ENCODE peak calls at places on chromosomes 11 and 22, in six cellular contexts. K, F, W, I, E and Q are unnamed samples. For H3K4me1 and H3K27me3, the result is how much of the 10 kb centered on the place peaks cover.

GRCh38 chr11:77179681-77180080 is 51.6 kb downstream of the MYO7A start:
- DNase-seq in F (no peak), K (no peak), E (no peak), I (no peak), W (no peak), Q (no peak)

GRCh38 chr22:23826510-23827350 is 12.1 kb downstream of the DERL3 start:
- DNase-seq in W (no peak), I (no peak), F (no peak), E (no peak), K (no peak), Q (no peak)

GRCh38 chr11:106594751-106595351 is 423.4 kb downstream of the GUCY1A2 start:
- DNase-seq in W (no peak), K (no peak), I (no peak), F (peak), E (no peak), Q (no peak)

GRCh38 chr11:44270403-44271192 is 39.3 kb downstream of the ALX4 start:
- DNase-seq in K (no peak), I (peak), W (no peak), F (no peak), E (no peak), Q (no peak)

GRCh38 chr22:38865201-38866023 is 6.6 kb downstream of the CBX6 start:
- DNase-seq in F (no peak), K (no peak), I (peak), E (no peak), W (no peak), Q (no peak)

GRCh38 chr11:12167098-12167999 is 57.0 kb downstream of the MICAL2 start:
- DNase-seq in F (no peak), I (peak), K (no peak), E (no peak), W (no peak), Q (no peak)

GRCh38 chr11:125413226-125413625 is 82.8 kb downstream of the FEZ1 start:
- DNase-seq in I (peak), E (no peak), W (no peak), F (no peak), K (peak), Q (no peak)

GRCh38 chr11:117856892-117857291 is 19.6 kb downstream of the FXYD6 start:
- DNase-seq in I (no peak), E (no peak), F (no peak), K (no peak), W (no peak), Q (no peak)

GRCh38 chr22:41757507-41757906 is 43.0 kb upstream of the CCDC134 start:
- DNase-seq in F (no peak), K (no peak), I (no peak), E (no peak), W (no peak), Q (no peak)

GRCh38 chr11:31804439-31805036 is 6.6 kb downstream of the PAX6 start:
- DNase-seq in K (no peak), W (no peak), E (no peak), F (no peak), I (no peak), Q (no peak)

GRCh38 chr11:120184946-120185677 is 25.7 kb upstream of the OAF start:
- DNase-seq in I (peak), E (no peak), F (no peak), K (no peak), W (peak), Q (no peak)

GRCh38 chr11:124297921-124298320 is 15.8 kb downstream of the OR8D1 start:
- DNase-seq in F (no peak), I (no peak), W (no peak), K (no peak), E (no peak), Q (no peak)

GRCh38 chr11:128981254-128981653 is 38.6 kb upstream of the TP53AIP1 start:
- DNase-seq in F (no peak), E (no peak), I (no peak), W (no peak), K (no peak), Q (no peak)

GRCh38 chr22:36755316-36755715 is 20.6 kb downstream of the IFT27 start:
- DNase-seq in W (no peak), I (peak), E (no peak), K (peak), F (no peak), Q (no peak)

GRCh38 chr11:31487848-31488247 is 21.6 kb downstream of the IMMP1L start:
- DNase-seq in W (no peak), K (no peak), I (no peak), F (peak), E (peak), Q (peak)

GRCh38 chr11:18016789-18017188 is 3.9 kb upstream of the SERGEF start:
- DNase-seq in F (no peak), K (no peak), E (no peak), W (no peak), I (no peak), Q (no peak)

GRCh38 chr11:86672007-86672621 is at the start of gene ME3:
- DNase-seq in W (peak), F (peak), E (peak), K (peak), I (peak), Q (no peak)

GRCh38 chr11:43574949-43575915 is 105.3 kb upstream of the HSD17B12 start:
- DNase-seq in K (no peak), W (peak), F (no peak), I (no peak), E (no peak), Q (peak)

GRCh38 chr22:47202819-47203553 is 440.5 kb downstream of the TBC1D22A start:
- DNase-seq in I (no peak), K (no peak), E (no peak), W (no peak), F (no peak), Q (no peak)

GRCh38 chr11:124946735-124947141 is 7.3 kb upstream of the CCDC15 start:
- DNase-seq in E (no peak), W (no peak), F (no peak), I (no peak), K (no peak), Q (no peak)

GRCh38 chr11:72685560-72686480 is 11.6 kb upstream of the PDE2A start:
- DNase-seq in I (no peak), E (no peak), W (peak), K (no peak), F (no peak), Q (no peak)

GRCh38 chr11:834371-835316 is 1.9 kb downstream of the CD151 start:
- DNase-seq in I (peak), W (peak), K (peak), F (no peak), E (no peak), Q (no peak)

GRCh38 chr11:88358040-88358431 is 20.5 kb upstream of the CTSC start:
- DNase-seq in W (no peak), K (no peak), E (no peak), F (no peak), I (no peak), Q (no peak)

GRCh38 chr11:88363004-88363403 is 25.5 kb upstream of the CTSC start:
- DNase-seq in W (no peak), E (no peak), I (no peak), K (no peak), F (no peak), Q (no peak)

GRCh38 chr11:88367310-88367709 is 29.8 kb upstream of the CTSC start:
- DNase-seq in K (no peak), E (peak), I (no peak), W (no peak), F (no peak), Q (no peak)

GRCh38 chr11:88359529-88359928 is 22.0 kb upstream of the CTSC start:
- DNase-seq in W (no peak), E (peak), I (no peak), F (peak), K (no peak), Q (no peak)

GRCh38 chr11:88363566-88364169 is 26.1 kb upstream of the CTSC start:
- DNase-seq in W (no peak), I (no peak), K (no peak), E (no peak), F (no peak), Q (peak)
- H3K4me3 ChIP-seq in W (no peak), I (no peak), K (no peak), E (no peak), F (no peak), Q (no peak)

DNA sequence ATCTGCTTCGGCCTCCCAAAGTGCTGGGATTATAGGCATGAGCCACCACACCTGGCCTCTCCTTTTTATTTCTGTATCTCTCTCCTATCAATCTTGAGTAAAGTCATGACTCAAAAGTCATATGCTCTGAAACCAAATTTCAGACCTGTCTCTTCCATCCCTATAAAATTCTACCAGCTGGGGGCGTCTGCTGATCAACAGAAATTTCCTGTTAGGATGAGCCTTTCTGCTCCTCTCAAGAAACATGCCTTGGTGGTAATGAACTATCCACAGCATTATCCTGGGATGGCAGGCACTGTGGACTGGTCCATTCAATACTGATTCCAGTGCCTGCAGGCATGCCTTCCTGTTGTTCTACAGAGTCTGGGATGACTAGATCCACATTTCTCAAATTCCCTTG is 472.6 kb downstream of the NELL1 start:
- DNase-seq in E (no peak), W (no peak), F (peak), K (no peak), I (no peak), Q (no peak)
- H3K4me1 ChIP-seq in E (under half), W (under half), F (under half), K (under half), I (under half), Q (under half)

GRCh38 chr11:46914910-46915309 is 3.4 kb downstream of the LRP4 start:
- DNase-seq in I (no peak), K (no peak), E (no peak), W (no peak), F (no peak), Q (no peak)
- H3K27me3 ChIP-seq in I (under half), K (under half), E (under half), W (under half), F (under half), Q (under half)

GRCh38 chr11:1862588-1863351 is 9.9 kb downstream of the LSP1 start:
- DNase-seq in E (no peak), F (no peak), K (no peak), W (peak), I (no peak), Q (no peak)
- H3K4me3 ChIP-seq in E (no peak), F (no peak), K (no peak), W (peak), I (no peak), Q (no peak)

GRCh38 chr22:30209642-30210041 is 36.9 kb downstream of the LIF start:
- DNase-seq in K (peak), I (no peak), W (no peak), E (no peak), F (no peak), Q (no peak)
- H3K4me1 ChIP-seq in K (under half), I (half or more), W (under half), E (under half), F (under half), Q (under half)

GRCh38 chr22:48717883-48718817 is 1109.5 kb downstream of the BRD1 start:
- DNase-seq in I (peak), K (no peak), F (no peak), W (peak), E (no peak), Q (no peak)
- H3K27me3 ChIP-seq in I (under half), K (under half), F (under half), W (half or more), E (under half), Q (under half)